ENCODE peak calls at places on chromosomes 1 and 21, in five cellular contexts. X, I, Q, F and Z are unnamed samples.

GRCh38 chr1:203990118-203990517 is 82.8 kb upstream of the SOX13 start:
- DNase-seq in F (no peak), X (no peak), I (no peak), Q (no peak), Z (no peak)

GRCh38 chr1:243642936-243643335 is 207.1 kb downstream of the AKT3 start:
- DNase-seq in Q (no peak), F (peak), X (no peak), I (no peak), Z (no peak)

GRCh38 chr1:98385691-98386090 is 275.8 kb upstream of the SNX7 start:
- DNase-seq in Q (no peak), F (no peak), I (no peak), X (no peak), Z (no peak)

GRCh38 chr1:12491691-12492090 is 126.3 kb downstream of the DHRS3 start:
- DNase-seq in Q (no peak), X (no peak), I (no peak), F (no peak), Z (no peak)

GRCh38 chr1:204872262-204872881 is 1.7 kb downstream of the NFASC start:
- DNase-seq in X (no peak), I (no peak), F (no peak), Q (no peak), Z (no peak)

GRCh38 chr1:18965206-18966173 is 9.0 kb upstream of the IFFO2 start:
- DNase-seq in Q (peak), I (peak), F (peak), X (no peak), Z (peak)

GRCh38 chr1:44447051-44447806 is 42.2 kb downstream of the RNF220 start:
- DNase-seq in F (no peak), Q (no peak), X (no peak), I (no peak), Z (no peak)

GRCh38 chr1:59455206-59455605 is 158.3 kb downstream of the FGGY start:
- DNase-seq in I (no peak), F (peak), Q (peak), X (no peak), Z (no peak)

GRCh38 chr1:244836135-244836521 is 670 bp downstream of the COX20 start:
- DNase-seq in I (peak), F (peak), Q (peak), X (no peak), Z (no peak)

GRCh38 chr1:15410884-15411245 is 1.2 kb downstream of the EFHD2 start:
- DNase-seq in F (no peak), I (no peak), X (no peak), Q (no peak), Z (no peak)

GRCh38 chr21:33645730-33646129 is 3.4 kb downstream of the ITSN1 start:
- DNase-seq in F (no peak), I (no peak), X (no peak), Q (no peak), Z (no peak)

GRCh38 chr1:48923116-48923515 is 146.4 kb upstream of the BEND5 start:
- DNase-seq in Q (no peak), F (no peak), I (no peak), X (no peak), Z (no peak)

GRCh38 chr1:44146536-44147361 is 5.3 kb upstream of the KLF18 start:
- DNase-seq in F (no peak), X (peak), I (no peak), Q (no peak), Z (peak)

GRCh38 chr1:192831706-192832355 is 23.0 kb downstream of the RGS2 start:
- DNase-seq in F (no peak), I (no peak), Q (no peak), X (no peak), Z (no peak)

GRCh38 chr1:188433428-188433827 is 1604.7 kb downstream of the PLA2G4A start:
- DNase-seq in I (no peak), Q (peak), F (peak), X (no peak), Z (no peak)

GRCh38 chr21:44532165-44532564 is 7.8 kb downstream of the KRTAP10-1 start:
- DNase-seq in F (no peak), X (no peak), I (no peak), Q (no peak), Z (no peak)

GRCh38 chr1:17683551-17683950 is 71.6 kb upstream of the ACTL8 start:
- DNase-seq in X (no peak), I (no peak), Q (no peak), F (no peak), Z (no peak)

GRCh38 chr1:76891931-76892330 is 24.7 kb downstream of the ST6GALNAC5 start:
- DNase-seq in Q (no peak), F (peak), X (no peak), I (no peak), Z (no peak)

GRCh38 chr1:161705537-161705936 is 1.5 kb upstream of the FCRLA start:
- DNase-seq in F (no peak), Q (no peak), I (no peak), X (no peak), Z (no peak)

GRCh38 chr1:23865543-23865930 is 2.6 kb downstream of the FUCA1 start:
- DNase-seq in X (no peak), Q (peak), F (no peak), I (no peak), Z (no peak)

GRCh38 chr1:84682047-84682446 is 8.2 kb downstream of the SSX2IP start:
- DNase-seq in Q (no peak), F (no peak), X (no peak), I (no peak), Z (no peak)

GRCh38 chr1:32818804-32819541 is 1.5 kb downstream of the S100PBP start:
- DNase-seq in Q (no peak), X (no peak), I (no peak), F (no peak), Z (no peak)

GRCh38 chr1:26864610-26865480 is 1.9 kb downstream of the SFN start:
- DNase-seq in Q (peak), X (peak), F (peak), I (peak), Z (peak)

GRCh38 chr1:96633695-96634094 is 87.9 kb upstream of the PTBP2 start:
- DNase-seq in Q (no peak), I (no peak), X (no peak), F (peak), Z (no peak)

GRCh38 chr1:33256335-33256700 is at the start of gene ZNF362:
- DNase-seq in Q (peak), X (peak), F (peak), I (no peak), Z (peak)

GRCh38 chr1:152786077-152786476 is at the start of gene LCE1E:
- DNase-seq in Q (no peak), F (no peak), X (no peak), I (no peak), Z (no peak)

GRCh38 chr1:48744032-48744431 is 32.7 kb downstream of the BEND5 start:
- DNase-seq in Q (no peak), F (no peak), X (no peak), I (no peak), Z (no peak)

GRCh38 chr1:47818682-47819502 is 178.3 kb downstream of the TRABD2B start:
- DNase-seq in I (no peak), F (no peak), Q (no peak), X (no peak), Z (no peak)

GRCh38 chr1:201769966-201770365 is 59.0 kb upstream of the IPO9 start:
- DNase-seq in I (no peak), X (no peak), F (peak), Q (no peak), Z (no peak)

GRCh38 chr1:227961651-227962050 is 13.9 kb upstream of the WNT9A start:
- DNase-seq in Q (no peak), X (no peak), I (no peak), F (no peak), Z (no peak)

GRCh38 chr1:153563339-153563952 is 2.2 kb downstream of the S100A2 start:
- DNase-seq in F (no peak), X (no peak), Q (no peak), I (no peak), Z (no peak)

GRCh38 chr1:169745015-169745861 is 11.4 kb upstream of the SELE start:
- DNase-seq in I (no peak), Q (no peak), X (no peak), F (no peak), Z (no peak)

GRCh38 chr1:238465449-238465848 is 574.7 kb upstream of the ZP4 start:
- DNase-seq in I (no peak), X (no peak), F (peak), Q (no peak), Z (no peak)

GRCh38 chr1:95640746-95641145 is 406.7 kb downstream of the RWDD3 start:
- DNase-seq in F (no peak), I (no peak), X (no peak), Q (no peak), Z (no peak)

GRCh38 chr21:38910390-38911008 is 104.8 kb downstream of the ETS2 start:
- DNase-seq in F (no peak), Q (peak), I (no peak), X (no peak), Z (no peak)

GRCh38 chr1:86137458-86137857 is 19.1 kb downstream of the COL24A1 start:
- DNase-seq in Q (no peak), F (peak), X (no peak), I (no peak), Z (no peak)

GRCh38 chr1:3167255-3167654 is 98.3 kb downstream of the PRDM16 start:
- DNase-seq in Q (no peak), I (no peak), X (no peak), F (no peak), Z (no peak)

GRCh38 chr1:30965914-30966313 is 57.4 kb upstream of the SDC3 start:
- DNase-seq in Q (no peak), I (no peak), F (no peak), X (no peak), Z (no peak)

GRCh38 chr1:36467027-36467410 is 2.8 kb upstream of the MRPS15 start:
- DNase-seq in F (no peak), Q (no peak), X (no peak), I (no peak), Z (no peak)

DNA sequence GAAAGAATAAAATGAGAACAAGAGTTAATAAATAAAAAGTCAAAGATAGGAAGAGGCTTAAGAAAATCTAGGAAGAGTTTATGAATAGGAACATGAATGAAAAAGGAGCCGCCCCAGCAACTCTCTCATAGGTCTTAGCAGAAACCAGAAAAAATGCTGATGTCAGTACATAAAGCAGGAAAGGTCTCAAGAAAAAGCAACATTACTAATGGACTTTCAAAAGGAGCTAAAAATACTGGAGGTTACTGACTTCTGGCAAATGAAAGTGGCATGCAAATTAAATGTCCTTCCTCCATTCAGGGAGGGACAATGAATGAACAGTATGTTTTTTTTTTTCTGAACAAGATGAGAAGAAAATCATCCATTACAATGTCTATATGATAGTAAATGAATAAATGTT is 387.6 kb downstream of the BRINP2 start:
- DNase-seq in Q (no peak), F (no peak), I (no peak), X (no peak), Z (no peak)
- H2BK120ac ChIP-seq in Q (no peak), F (no peak), I (no peak), X (no peak), Z (no peak)

GRCh38 chr1:38589036-38589435 is 270.5 kb downstream of the RRAGC start:
- DNase-seq in F (no peak), I (no peak), X (no peak), Q (no peak), Z (no peak)

GRCh38 chr1:38585971-38586370 is 273.6 kb downstream of the RRAGC start:
- DNase-seq in F (no peak), I (no peak), X (no peak), Q (no peak), Z (no peak)

GRCh38 chr1:38585460-38585859 is 274.1 kb downstream of the RRAGC start:
- DNase-seq in F (no peak), I (no peak), Q (no peak), X (no peak), Z (no peak)

GRCh38 chr1:38586993-38587646 is 272.5 kb downstream of the RRAGC start:
- DNase-seq in Q (peak), X (peak), I (peak), F (no peak), Z (peak)

DNA sequence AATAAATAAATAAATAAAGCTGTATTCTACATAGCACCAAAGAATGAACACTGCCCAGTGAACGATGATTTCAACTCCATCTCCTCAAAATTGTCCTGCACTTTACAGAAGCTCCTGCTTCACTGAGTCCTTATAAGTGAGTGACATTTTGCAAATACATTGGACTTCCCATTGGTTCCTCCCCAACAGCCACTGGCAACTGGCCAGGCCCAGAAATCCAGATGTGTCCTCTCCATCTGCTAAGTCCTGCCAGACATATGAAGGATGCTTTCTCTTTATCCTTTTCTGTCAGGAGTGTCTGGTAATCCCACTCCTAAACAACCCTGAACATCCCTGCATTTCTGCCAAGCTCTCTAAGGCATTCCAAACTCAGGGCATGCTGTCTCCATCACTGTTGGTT is 271.8 kb downstream of the RRAGC start:
- DNase-seq in I (no peak), F (no peak), X (no peak), Q (no peak), Z (no peak)
- H2BK12ac ChIP-seq in I (no peak), F (no peak), X (no peak), Q (no peak), Z (no peak)

DNA sequence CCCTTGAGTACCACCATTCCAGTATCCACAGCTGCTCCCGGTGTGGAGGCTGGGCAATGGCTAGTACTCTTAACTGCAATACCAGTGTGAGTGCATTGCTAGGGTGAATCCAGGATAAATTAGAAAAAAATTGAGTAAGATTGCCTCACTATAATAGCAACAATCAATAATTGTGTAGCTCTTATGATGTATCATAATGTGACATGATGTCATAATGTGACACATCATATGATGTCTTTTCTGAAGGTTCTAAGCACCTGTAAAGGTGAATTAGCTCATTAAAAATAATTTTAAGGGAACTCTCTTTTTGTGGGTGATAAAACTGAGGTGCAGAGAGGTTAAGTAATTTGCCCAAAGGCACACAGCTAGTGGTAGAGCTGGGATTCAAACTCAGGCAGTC is 424.4 kb downstream of the HLX start:
- DNase-seq in F (no peak), Q (no peak), X (no peak), I (no peak), Z (no peak)
- H2BK120ac ChIP-seq in F (no peak), Q (no peak), X (no peak), I (no peak), Z (no peak)

DNA sequence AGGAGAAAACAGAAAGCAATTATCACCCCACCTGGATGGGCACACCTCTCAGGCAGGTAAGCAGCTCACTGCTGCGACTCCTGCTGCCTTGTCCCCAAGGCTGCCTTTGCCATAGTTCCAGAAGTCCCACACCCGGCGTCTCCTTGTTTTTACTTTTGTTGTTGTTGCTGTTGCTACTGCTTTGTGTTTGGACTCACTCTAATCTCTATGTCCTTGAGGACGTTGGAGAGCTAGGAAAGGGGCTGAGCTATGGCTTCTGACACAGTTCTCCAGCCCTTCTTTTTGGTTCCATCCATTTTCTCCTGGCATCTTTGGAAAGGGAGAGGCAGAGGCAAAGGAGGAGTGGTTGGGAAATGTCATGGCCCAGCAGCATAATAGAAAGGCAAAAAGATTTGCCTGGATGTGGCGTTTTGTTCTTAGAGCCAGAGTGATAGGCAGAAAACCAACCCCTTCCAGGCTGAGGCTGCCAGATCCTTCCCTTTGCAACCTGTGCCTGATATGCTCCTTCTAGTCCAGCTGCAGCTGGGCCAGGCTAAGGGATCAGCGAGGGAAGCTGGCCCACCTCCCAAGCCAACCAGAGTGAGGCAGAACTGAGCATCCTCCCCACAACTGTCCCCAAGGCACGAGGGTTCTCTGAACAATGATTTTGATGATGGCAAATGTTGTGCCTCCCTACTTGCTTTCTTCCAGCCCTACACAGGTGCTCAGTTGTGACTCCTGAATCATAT is 270.7 kb downstream of the ASTN1 start:
- DNase-seq in Q (no peak), X (no peak), F (no peak), I (no peak), Z (no peak)
- H2BK12ac ChIP-seq in Q (no peak), X (no peak), F (no peak), I (no peak), Z (no peak)

GRCh38 chr1:62717483-62717882 is 29.3 kb upstream of the DOCK7 start:
- DNase-seq in I (no peak), X (no peak), Q (no peak), F (no peak), Z (no peak)
- H2BK120ac ChIP-seq in I (no peak), X (no peak), Q (no peak), F (no peak), Z (no peak)

DNA sequence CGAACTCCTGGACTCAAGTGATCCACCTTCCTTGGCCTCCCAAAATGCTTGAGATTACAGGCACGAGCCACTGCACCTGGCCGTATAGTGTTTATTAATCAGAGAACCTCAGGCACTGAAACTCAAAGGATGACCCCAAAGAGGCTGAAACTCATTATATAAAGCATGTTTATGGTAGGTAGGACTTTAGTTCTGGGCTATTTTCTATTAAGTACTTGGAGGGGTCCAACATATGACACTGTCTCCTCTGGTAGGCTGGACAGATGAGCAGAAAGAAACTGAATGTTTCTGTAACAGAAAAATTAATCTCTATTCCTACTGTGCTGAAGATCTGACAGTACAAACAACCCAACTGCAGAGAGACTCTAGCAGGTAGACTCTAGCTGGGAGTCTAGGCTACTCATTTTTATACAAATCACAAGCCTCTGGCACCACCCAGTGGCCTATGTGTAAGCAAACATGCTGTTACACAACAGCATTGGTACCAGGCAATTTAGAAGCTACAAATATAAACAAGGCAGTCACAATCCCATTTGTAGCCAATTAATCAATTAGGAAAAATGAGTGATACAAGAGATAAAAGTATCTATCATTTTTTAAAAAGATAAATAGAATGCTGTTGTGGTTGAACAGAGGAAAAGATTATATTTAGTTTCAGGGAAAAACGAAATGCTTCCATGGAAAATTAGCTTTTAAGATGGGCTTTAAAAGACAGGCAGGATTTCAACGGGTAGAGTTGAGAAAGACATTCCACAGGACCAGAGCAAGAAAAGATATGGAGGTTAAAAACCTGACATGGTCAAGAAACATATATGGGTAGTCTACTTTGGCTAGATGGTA is 10.4 kb downstream of the DCAF8 start:
- DNase-seq in Q (peak), I (peak), X (no peak), F (peak), Z (peak)
- H2BK12ac ChIP-seq in Q (no peak), I (no peak), X (no peak), F (no peak), Z (no peak)